ENCODE peak calls at places on chromosomes 16 and 17, in eight cellular contexts. I is HFFc6, B is foreskin fibroblast, R is PC-9, W is AG08396, J is HCT116, L is heart right ventricle, E is lower lobe of right lung. Y is an unnamed sample.

GRCh38 chr17:33667052-33667509 is 374.0 kb upstream of the ASIC2 start:
- DNase-seq in B (no peak), W (no peak), R (no peak), I (no peak), L (no peak), J (no peak), E (no peak), Y (no peak)

GRCh38 chr17:58082341-58082869 is 814 bp upstream of the DYNLL2 start:
- DNase-seq in J (no peak), I (no peak), E (no peak), L (no peak), W (no peak), B (no peak), R (no peak), Y (no peak)

GRCh38 chr16:56450275-56450889 is 750 bp downstream of the NUDT21 start:
- DNase-seq in E (no peak), R (no peak), I (peak), W (peak), L (no peak), J (no peak), B (no peak), Y (no peak)

GRCh38 chr16:12235110-12235509 is 258.6 kb downstream of the SNX29 start:
- DNase-seq in E (no peak), L (no peak), W (no peak), B (no peak), R (no peak), J (no peak), I (no peak), Y (no peak)

GRCh38 chr17:81553616-81554181 is 1.5 kb upstream of the FAAP100 start:
- DNase-seq in I (peak), W (peak), R (peak), E (no peak), L (no peak), J (peak), B (peak), Y (peak)

GRCh38 chr16:867421-868385 is 67.2 kb upstream of the GNG13 start:
- DNase-seq in W (no peak), B (no peak), I (no peak), L (no peak), R (no peak), E (peak), J (no peak), Y (no peak)

GRCh38 chr16:66905633-66906539 is 12.8 kb downstream of the CDH16 start:
- DNase-seq in B (no peak), I (no peak), L (peak), E (no peak), J (no peak), R (no peak), W (no peak), Y (no peak)

GRCh38 chr17:74892974-74893911 is at the start of gene FADS6:
- DNase-seq in J (no peak), R (no peak), I (no peak), E (no peak), B (no peak), W (no peak), L (no peak), Y (no peak)

GRCh38 chr17:44439168-44439567 is 49.7 kb upstream of the ITGA2B start:
- DNase-seq in R (no peak), B (no peak), I (no peak), L (no peak), J (no peak), E (no peak), W (no peak), Y (no peak)

GRCh38 chr16:1781758-1782407 is 488 bp downstream of the SPSB3 start:
- DNase-seq in J (no peak), I (no peak), E (no peak), W (peak), L (no peak), R (peak), B (no peak), Y (no peak)

GRCh38 chr17:16199093-16199492 is 16.2 kb downstream of the NCOR1 start:
- DNase-seq in I (no peak), L (peak), W (no peak), E (no peak), J (no peak), R (no peak), B (no peak), Y (no peak)

GRCh38 chr17:48225725-48226567 is 118.4 kb downstream of the SNX11 start:
- DNase-seq in E (no peak), I (no peak), R (no peak), L (no peak), B (no peak), W (no peak), J (no peak), Y (no peak)

GRCh38 chr17:47719411-47720152 is 13.5 kb upstream of the TBX21 start:
- DNase-seq in E (no peak), R (peak), L (no peak), I (peak), W (peak), B (peak), J (no peak), Y (peak)

GRCh38 chr17:29165800-29166506 is 14.2 kb downstream of the MYO18A start:
- DNase-seq in W (no peak), J (no peak), B (no peak), L (no peak), I (no peak), E (no peak), R (no peak), Y (no peak)

GRCh38 chr17:81394377-81394747 is 895 bp upstream of the BAHCC1 start:
- DNase-seq in E (no peak), B (no peak), W (no peak), J (no peak), L (no peak), I (peak), R (no peak), Y (no peak)

GRCh38 chr17:14622622-14623101 is 321.8 kb downstream of the HS3ST3B1 start:
- DNase-seq in E (no peak), B (no peak), J (no peak), L (no peak), R (no peak), I (no peak), W (no peak), Y (no peak)

GRCh38 chr16:24723663-24724062 is 5.8 kb upstream of the TNRC6A start:
- DNase-seq in B (no peak), J (no peak), I (peak), R (peak), L (no peak), W (peak), E (no peak), Y (peak)

GRCh38 chr17:45261577-45262515 is at the start of gene SPATA32:
- DNase-seq in I (no peak), L (peak), W (no peak), B (no peak), R (no peak), J (no peak), E (peak), Y (no peak)

GRCh38 chr17:13601776-13602551 is at the start of gene HS3ST3A1:
- DNase-seq in J (no peak), E (peak), W (peak), R (no peak), B (peak), L (peak), I (peak), Y (peak)

GRCh38 chr17:68491864-68492263 is 20.4 kb upstream of the PRKAR1A start:
- DNase-seq in W (no peak), B (no peak), R (no peak), I (no peak), E (no peak), J (no peak), L (peak), Y (no peak)

GRCh38 chr17:3531266-3532101 is 26.1 kb downstream of the TRPV3 start:
- DNase-seq in J (no peak), E (no peak), W (no peak), L (peak), B (no peak), R (no peak), I (no peak), Y (no peak)

GRCh38 chr17:44981221-44981968 is 13.3 kb upstream of the C1QL1 start:
- DNase-seq in W (peak), E (no peak), R (peak), I (peak), B (peak), J (no peak), L (no peak), Y (peak)

GRCh38 chr16:11210260-11210659 is 45.7 kb downstream of the SOCS1 start:
- DNase-seq in R (no peak), E (no peak), W (no peak), B (no peak), I (no peak), J (no peak), L (no peak), Y (no peak)

GRCh38 chr16:89364603-89365002 is 125.8 kb downstream of the ANKRD11 start:
- DNase-seq in J (no peak), I (peak), W (no peak), R (no peak), L (no peak), E (no peak), B (peak), Y (peak)

GRCh38 chr17:57403241-57403640 is 146.9 kb downstream of the MSI2 start:
- DNase-seq in R (no peak), B (no peak), J (no peak), L (no peak), E (no peak), W (no peak), I (no peak), Y (no peak)